ENCODE peak calls at places on chromosomes 4 and X, in eight cellular contexts. One of them, this sample, is unnamed.

GRCh38 chr4:94338681-94339351 is 3.8 kb downstream of the HPGDS start:
- DNase-seq in fibroblast of villous mesenchyme: no peak
- DNase-seq in stimulated activated CD4-positive, alpha-beta T cell treated with anti-CD3 and anti-CD28 coated beads, Interleukin-4, amount 100 ng/mL, for 48 hours: no peak
- DNase-seq in dorsolateral prefrontal cortex: no peak
- DNase-seq in CD4-positive, alpha-beta T cell: no peak
- DNase-seq in NCI-H82: no peak
- DNase-seq in RCC 7860: no peak
- DNase-seq in H9: no peak
- DNase-seq in this sample: no peak

GRCh38 chr4:142035556-142035955 is 399.2 kb downstream of the IL15 start:
- DNase-seq in H9: no peak
- DNase-seq in NCI-H82: no peak
- DNase-seq in fibroblast of villous mesenchyme: no peak
- DNase-seq in CD4-positive, alpha-beta T cell: no peak
- DNase-seq in stimulated activated CD4-positive, alpha-beta T cell treated with anti-CD3 and anti-CD28 coated beads, Interleukin-4, amount 100 ng/mL, for 48 hours: no peak
- DNase-seq in RCC 7860: no peak
- DNase-seq in dorsolateral prefrontal cortex: no peak
- DNase-seq in this sample: no peak

GRCh38 chr4:83266689-83267088 is 17.9 kb downstream of the COQ2 start:
- DNase-seq in fibroblast of villous mesenchyme: no peak
- DNase-seq in dorsolateral prefrontal cortex: no peak
- DNase-seq in RCC 7860: no peak
- DNase-seq in stimulated activated CD4-positive, alpha-beta T cell treated with anti-CD3 and anti-CD28 coated beads, Interleukin-4, amount 100 ng/mL, for 48 hours: no peak
- DNase-seq in CD4-positive, alpha-beta T cell: no peak
- DNase-seq in H9: no peak
- DNase-seq in NCI-H82: no peak
- DNase-seq in this sample: no peak

GRCh38 chr4:7876096-7876993 is 63.3 kb downstream of the AFAP1 start:
- DNase-seq in stimulated activated CD4-positive, alpha-beta T cell treated with anti-CD3 and anti-CD28 coated beads, Interleukin-4, amount 100 ng/mL, for 48 hours: peak
- DNase-seq in dorsolateral prefrontal cortex: no peak
- DNase-seq in NCI-H82: peak
- DNase-seq in RCC 7860: peak
- DNase-seq in fibroblast of villous mesenchyme: peak
- DNase-seq in H9: peak
- DNase-seq in CD4-positive, alpha-beta T cell: peak
- DNase-seq in this sample: no peak

GRCh38 chr4:28241021-28241420 is 1380.4 kb downstream of the STIM2 start:
- DNase-seq in RCC 7860: no peak
- DNase-seq in CD4-positive, alpha-beta T cell: no peak
- DNase-seq in H9: no peak
- DNase-seq in dorsolateral prefrontal cortex: no peak
- DNase-seq in NCI-H82: no peak
- DNase-seq in stimulated activated CD4-positive, alpha-beta T cell treated with anti-CD3 and anti-CD28 coated beads, Interleukin-4, amount 100 ng/mL, for 48 hours: no peak
- DNase-seq in fibroblast of villous mesenchyme: no peak
- DNase-seq in this sample: no peak

GRCh38 chrX:41589634-41590270 is 99.0 kb upstream of the GPR34 start:
- DNase-seq in fibroblast of villous mesenchyme: peak
- DNase-seq in stimulated activated CD4-positive, alpha-beta T cell treated with anti-CD3 and anti-CD28 coated beads, Interleukin-4, amount 100 ng/mL, for 48 hours: no peak
- DNase-seq in NCI-H82: no peak
- DNase-seq in H9: no peak
- DNase-seq in RCC 7860: peak
- DNase-seq in dorsolateral prefrontal cortex: no peak
- DNase-seq in CD4-positive, alpha-beta T cell: no peak
- DNase-seq in this sample: no peak

GRCh38 chr4:154044118-154044517 is 255.2 kb upstream of the SFRP2 start:
- DNase-seq in CD4-positive, alpha-beta T cell: no peak
- DNase-seq in dorsolateral prefrontal cortex: no peak
- DNase-seq in stimulated activated CD4-positive, alpha-beta T cell treated with anti-CD3 and anti-CD28 coated beads, Interleukin-4, amount 100 ng/mL, for 48 hours: no peak
- DNase-seq in NCI-H82: no peak
- DNase-seq in RCC 7860: no peak
- DNase-seq in fibroblast of villous mesenchyme: no peak
- DNase-seq in H9: no peak
- DNase-seq in this sample: no peak

GRCh38 chrX:150887906-150888465 is 10.5 kb downstream of the CD99L2 start:
- DNase-seq in stimulated activated CD4-positive, alpha-beta T cell treated with anti-CD3 and anti-CD28 coated beads, Interleukin-4, amount 100 ng/mL, for 48 hours: no peak
- DNase-seq in H9: no peak
- DNase-seq in CD4-positive, alpha-beta T cell: no peak
- DNase-seq in fibroblast of villous mesenchyme: peak
- DNase-seq in dorsolateral prefrontal cortex: no peak
- DNase-seq in NCI-H82: no peak
- DNase-seq in RCC 7860: peak
- DNase-seq in this sample: no peak

GRCh38 chr4:170589597-170590191 is 499.9 kb upstream of the AADAT start:
- DNase-seq in NCI-H82: peak
- DNase-seq in stimulated activated CD4-positive, alpha-beta T cell treated with anti-CD3 and anti-CD28 coated beads, Interleukin-4, amount 100 ng/mL, for 48 hours: no peak
- DNase-seq in CD4-positive, alpha-beta T cell: no peak
- DNase-seq in H9: no peak
- DNase-seq in dorsolateral prefrontal cortex: no peak
- DNase-seq in RCC 7860: peak
- DNase-seq in fibroblast of villous mesenchyme: no peak
- DNase-seq in this sample: peak

GRCh38 chr4:153448003-153448731 is 18.0 kb upstream of the TMEM131L start:
- DNase-seq in fibroblast of villous mesenchyme: peak
- DNase-seq in dorsolateral prefrontal cortex: no peak
- DNase-seq in CD4-positive, alpha-beta T cell: no peak
- DNase-seq in H9: no peak
- DNase-seq in RCC 7860: no peak
- DNase-seq in NCI-H82: no peak
- DNase-seq in stimulated activated CD4-positive, alpha-beta T cell treated with anti-CD3 and anti-CD28 coated beads, Interleukin-4, amount 100 ng/mL, for 48 hours: no peak
- DNase-seq in this sample: no peak

This sample was measured in non-pigmented ciliary epithelial cell.